ENCODE peak calls at places on chromosomes 13 and 19, in nine cellular contexts. Z, D, P, R, Y, E, H, B and X are unnamed samples.
A peak's percentile ranks its signal among the peaks of the same experiment; 100 is the strongest.

GRCh38 chr13:112170823-112171569 is 104.0 kb downstream of the SOX1 start:
- DNase-seq in P (no peak), E (no peak), R (no peak), D (no peak), H (no peak), Z (no peak), B (no peak), Y (no peak), X (no peak)

GRCh38 chr13:28557725-28558124 is 62.8 kb upstream of the FLT1 start:
- DNase-seq in Y (no peak), H (peak; percentile 35), R (no peak), B (no peak), D (no peak), P (no peak), Z (peak; percentile 48), E (no peak), X (no peak)

GRCh38 chr13:36146513-36147276 is 15.5 kb upstream of the DCLK1 start:
- DNase-seq in P (no peak), Y (no peak), E (no peak), H (no peak), D (no peak), Z (no peak), B (no peak), R (no peak), X (no peak)

GRCh38 chr13:109737046-109737573 is 49.3 kb downstream of the IRS2 start:
- DNase-seq in B (no peak), Z (no peak), E (no peak), P (no peak), Y (no peak), D (no peak), R (no peak), H (no peak), X (no peak)

GRCh38 chr19:1524972-1525325 is 1.1 kb downstream of the PLK5 start:
- DNase-seq in B (no peak), D (no peak), E (no peak), Z (no peak), H (no peak), R (no peak), Y (no peak), P (no peak), X (no peak)

GRCh38 chr13:43110036-43110435 is 86.7 kb downstream of the DNAJC15 start:
- DNase-seq in R (no peak), Z (no peak), B (no peak), H (no peak), Y (no peak), E (no peak), P (no peak), D (no peak), X (no peak)

GRCh38 chr19:50252111-50252886 is 48.9 kb downstream of the MYH14 start:
- DNase-seq in H (peak; percentile 30), D (no peak), E (no peak), P (no peak), Z (no peak), Y (no peak), R (no peak), B (no peak), X (no peak)

GRCh38 chr13:33642374-33643065 is 175.4 kb upstream of the RFC3 start:
- DNase-seq in Y (peak; percentile 92), B (peak; percentile 64), H (peak; percentile 91), E (peak; percentile 55), R (no peak), D (no peak), P (no peak), Z (no peak), X (no peak)

GRCh38 chr13:43664700-43665191 is 122.0 kb downstream of the ENOX1 start:
- DNase-seq in R (no peak), H (peak; percentile 75), E (no peak), Z (peak; percentile 57), Y (peak; percentile 23), D (no peak), B (peak; percentile 49), P (peak; percentile 53), X (no peak)

GRCh38 chr19:1663854-1664253 is 11.4 kb upstream of the TCF3 start:
- DNase-seq in D (no peak), H (no peak), P (no peak), R (no peak), Z (no peak), B (no peak), Y (no peak), E (no peak), X (no peak)

GRCh38 chr13:25633108-25633507 is 261.3 kb downstream of the ATP8A2 start:
- DNase-seq in H (no peak), B (no peak), Y (no peak), P (no peak), Z (peak; percentile 3), E (no peak), R (peak; percentile 11), D (no peak), X (no peak)

GRCh38 chr19:47418595-47419036 is 711 bp downstream of the MEIS3 start:
- DNase-seq in E (no peak), Y (no peak), B (no peak), D (no peak), P (no peak), R (no peak), Z (no peak), H (peak; percentile 35), X (no peak)

GRCh38 chr19:662207-662961 is 630 bp downstream of the RNF126 start:
- DNase-seq in H (peak; percentile 76), Z (peak; percentile 32), P (peak; percentile 83), B (no peak), D (no peak), Y (no peak), R (no peak), E (peak; percentile 33), X (peak; percentile 80)

DNA sequence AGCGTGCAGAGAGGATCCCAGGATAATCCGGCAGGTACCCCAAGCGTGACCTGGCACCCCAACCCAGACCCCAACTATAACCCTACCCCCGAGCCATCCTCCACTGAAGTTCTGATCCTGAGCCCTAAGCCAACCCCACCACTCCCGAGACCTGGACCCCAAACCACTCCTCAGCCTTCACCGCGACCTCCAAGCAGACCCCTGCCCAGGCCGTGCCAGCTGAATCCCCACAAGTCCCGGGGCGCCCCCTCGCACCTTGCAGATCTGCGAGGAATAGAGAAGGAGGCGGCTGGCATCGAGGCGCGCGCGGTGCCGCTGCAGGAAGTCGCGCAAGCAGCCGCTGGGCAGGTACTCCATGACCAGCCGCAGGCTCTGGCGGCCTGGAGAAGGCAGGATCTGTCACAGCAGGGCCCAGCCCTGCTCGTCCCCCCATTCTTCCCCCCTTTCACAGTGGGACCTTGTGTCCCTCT is 10.1 kb upstream of the INSL3 start:
- DNase-seq in E (no peak), Z (no peak), B (peak; percentile 75), P (no peak), D (no peak), Y (no peak), R (no peak), H (no peak), X (no peak)
- H3K27ac ChIP-seq in E (no peak overlapping the region), Z (no peak overlapping the region), B (peak overlapping the region; percentile 70), P (no peak overlapping the region), D (no peak overlapping the region), Y (no peak overlapping the region), R (peak overlapping the region; percentile 32), H (no peak overlapping the region), X (no peak overlapping the region)

GRCh38 chr19:10037367-10037766 is 24.1 kb downstream of the RDH8 start:
- DNase-seq in P (no peak), B (no peak), H (no peak), Y (no peak), D (no peak), Z (no peak), E (no peak), R (no peak), X (no peak)

GRCh38 chr19:10033614-10034013 is 20.3 kb downstream of the RDH8 start:
- DNase-seq in E (no peak), D (no peak), R (no peak), Y (no peak), P (no peak), H (no peak), Z (no peak), B (no peak), X (no peak)

GRCh38 chr19:10036601-10037071 is 23.4 kb downstream of the RDH8 start:
- DNase-seq in Y (no peak), H (peak; percentile 7), P (no peak), R (no peak), D (no peak), E (no peak), B (no peak), Z (no peak), X (no peak)

GRCh38 chr19:10043286-10043927 is 30.1 kb downstream of the RDH8 start:
- DNase-seq in P (no peak), Y (no peak), H (peak; percentile 60), D (no peak), B (no peak), R (peak; percentile 50), Z (peak; percentile 29), E (no peak), X (no peak)

DNA sequence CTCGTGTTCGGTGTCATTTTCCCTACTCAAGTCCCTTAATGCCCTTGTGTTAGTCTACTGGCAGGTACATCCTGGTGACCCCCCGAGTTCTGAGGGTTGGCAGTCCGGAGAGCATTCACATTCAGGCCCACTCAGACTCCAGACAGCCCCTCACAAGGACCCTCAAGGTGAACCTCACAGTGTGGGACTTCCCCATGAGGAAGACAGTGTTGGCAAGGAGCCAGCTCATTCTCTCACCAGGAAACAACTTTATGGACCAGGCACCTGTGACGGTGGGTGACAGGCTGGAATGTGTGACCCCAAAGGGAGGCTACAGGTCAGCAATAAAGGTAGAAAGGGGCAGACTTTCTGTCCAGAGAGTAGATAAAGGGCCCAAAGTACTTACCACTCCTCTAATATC is 24.5 kb downstream of the RDH8 start:
- DNase-seq in D (no peak), P (no peak), Y (no peak), Z (no peak), B (no peak), E (no peak), H (no peak), R (no peak), X (no peak)
- H3K27me3 ChIP-seq in D (no peaks in the 10 kb centered on the region), P (no peaks in the 10 kb centered on the region), Y (no peaks in the 10 kb centered on the region), Z (peaks cover 15% of the 10 kb centered on the region), B (no peaks in the 10 kb centered on the region), E (no peaks in the 10 kb centered on the region), H (peaks cover 25% of the 10 kb centered on the region), R (peaks cover 34% of the 10 kb centered on the region), X (peaks cover 16% of the 10 kb centered on the region)

DNA sequence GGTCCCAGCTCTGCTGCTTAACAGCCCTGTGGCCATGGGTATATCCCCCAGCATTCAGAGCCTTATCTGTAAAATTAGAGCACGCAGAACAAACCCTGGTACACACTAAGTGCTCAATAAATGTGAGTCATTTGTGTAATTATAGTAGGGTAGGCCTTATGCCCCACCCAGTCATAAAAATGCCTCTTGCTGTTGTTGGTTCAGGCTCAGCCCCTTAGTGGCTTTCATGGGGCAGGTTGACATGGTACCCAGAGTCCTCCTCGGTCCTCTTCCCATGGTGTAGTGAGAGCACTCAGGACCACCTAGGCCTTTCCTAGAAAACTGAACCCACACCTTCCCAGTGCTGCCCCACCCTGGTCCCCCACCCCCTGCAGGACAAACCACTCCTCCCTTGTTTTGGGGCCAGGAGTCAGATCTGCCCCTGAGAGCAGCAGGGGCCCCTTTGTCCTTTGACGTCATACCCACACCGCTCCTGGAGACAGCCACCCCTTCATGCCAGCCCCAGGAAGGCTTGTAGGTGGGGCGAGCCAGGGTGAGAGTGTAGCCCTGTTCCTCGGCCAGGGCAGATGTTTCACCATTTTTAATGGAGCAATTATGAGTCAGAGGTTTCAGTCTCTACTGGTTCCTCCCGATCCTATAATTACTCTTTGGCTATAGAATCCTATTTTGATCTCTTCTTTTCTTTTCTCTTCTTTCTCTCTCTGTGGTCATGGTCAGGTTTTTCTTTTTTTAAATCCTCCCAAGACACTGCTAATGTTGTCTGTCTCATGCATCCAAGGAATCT is 36.8 kb downstream of the ACTN4 start:
- DNase-seq in R (no peak), D (no peak), P (peak; percentile 88), Y (peak; percentile 88), B (peak; percentile 61), H (peak; percentile 97), E (peak; percentile 80), Z (peak; percentile 84), X (peak; percentile 80)
- H3K4me3 ChIP-seq in R (no peak overlapping the region), D (no peak overlapping the region), P (no peak overlapping the region), Y (no peak overlapping the region), B (no peak overlapping the region), H (peak overlapping the region; percentile 54), E (peak overlapping the region; percentile 16), Z (peak overlapping the region; percentile 15), X (no peak overlapping the region)

GRCh38 chr19:12913011-12913561 is 6.0 kb downstream of the SYCE2 start:
- DNase-seq in H (peak; percentile 76), D (peak; percentile 90), R (no peak), Y (peak; percentile 61), P (no peak), Z (peak; percentile 36), B (peak; percentile 88), E (peak; percentile 65), X (peak; percentile 77)
- H3K27ac ChIP-seq in H (no peak overlapping the region), D (peak overlapping the region; percentile 92), R (peak overlapping the region; percentile 51), Y (peak overlapping the region; percentile 26), P (peak overlapping the region; percentile 63), Z (no peak overlapping the region), B (peak overlapping the region; percentile 70), E (peak overlapping the region; percentile 17), X (peak overlapping the region; percentile 65)